ENCODE peak calls at places on chromosomes 13 and 19, in four cellular contexts. X is GM18507; H is CD4-positive, alpha-beta T cell; D is AG04450. T is an unnamed sample.

GRCh38 chr13:38662362-38662761 is 24.5 kb upstream of the FREM2 start:
- DNase-seq in D (peak; percentile 6), H (no peak), X (no peak), T (no peak)

GRCh38 chr13:26605845-26606244 is 48.4 kb downstream of the WASF3 start:
- DNase-seq in X (no peak), D (no peak), H (no peak), T (no peak)

GRCh38 chr13:26562538-26562890 is 5.0 kb downstream of the WASF3 start:
- DNase-seq in D (no peak), H (no peak), X (no peak), T (no peak)

GRCh38 chr19:3095375-3096191 is 1.4 kb downstream of the GNA11 start:
- DNase-seq in H (peak; percentile 25), X (no peak), D (no peak), T (peak; percentile 40)

GRCh38 chr19:17648097-17648660 is 40.0 kb downstream of the UNC13A start:
- DNase-seq in X (no peak), H (no peak), D (no peak), T (no peak)

GRCh38 chr13:25267715-25268114 is 19.6 kb downstream of the MTMR6 start:
- DNase-seq in H (no peak), D (no peak), X (no peak), T (no peak)

GRCh38 chr13:76795701-76796695 is 90.2 kb downstream of the KCTD12 start:
- DNase-seq in D (no peak), H (no peak), X (no peak), T (no peak)

GRCh38 chr13:87680298-87680697 is 9.1 kb downstream of the SLITRK5 start:
- DNase-seq in X (no peak), H (no peak), D (no peak), T (no peak)

GRCh38 chr13:37929308-37929707 is 59.7 kb upstream of the TRPC4 start:
- DNase-seq in H (no peak), X (no peak), D (no peak), T (no peak)

GRCh38 chr13:40273173-40274000 is 393.1 kb downstream of the FOXO1 start:
- DNase-seq in D (no peak), H (no peak), X (no peak), T (no peak)

GRCh38 chr13:25231537-25231936 is 55.8 kb downstream of the MTMR6 start:
- DNase-seq in X (no peak), H (no peak), D (no peak), T (no peak)

GRCh38 chr19:11196406-11197287 is 698 bp downstream of the KANK2 start:
- DNase-seq in D (no peak), H (no peak), X (no peak), T (no peak)

GRCh38 chr13:75321084-75321483 is 160.9 kb downstream of the TBC1D4 start:
- DNase-seq in H (no peak), D (no peak), X (no peak), T (no peak)

GRCh38 chr19:5977222-5977784 is 637 bp downstream of the RANBP3 start:
- DNase-seq in D (no peak), H (no peak), X (no peak), T (no peak)

GRCh38 chr13:28753208-28753892 is 34.6 kb upstream of the SLC46A3 start:
- DNase-seq in H (no peak), D (peak; percentile 72), X (no peak), T (no peak)

GRCh38 chr13:34816543-34816942 is 125.5 kb upstream of the NBEA start:
- DNase-seq in H (no peak), X (no peak), D (no peak), T (no peak)

GRCh38 chr13:53151692-53152421 is 123.2 kb downstream of the OLFM4 start:
- DNase-seq in H (no peak), D (no peak), X (peak; percentile 4), T (no peak)

GRCh38 chr19:31269425-31270127 is 79.7 kb downstream of the TSHZ3 start:
- DNase-seq in X (no peak), D (no peak), H (no peak), T (no peak)

GRCh38 chr19:45075215-45076028 is 856 bp downstream of the ZNF296 start:
- DNase-seq in H (no peak), D (no peak), X (peak; percentile 83), T (no peak)

GRCh38 chr13:49784886-49785570 is 7.5 kb downstream of the KPNA3 start:
- DNase-seq in H (no peak), X (no peak), D (no peak), T (no peak)

GRCh38 chr19:32837531-32837930 is 32.0 kb downstream of the SLC7A9 start:
- DNase-seq in H (no peak), X (no peak), D (no peak), T (no peak)

GRCh38 chr13:76884167-76884566 is 2.0 kb downstream of the KCTD12 start:
- DNase-seq in D (no peak), H (no peak), X (no peak), T (no peak)

GRCh38 chr13:59450218-59450617 is 713.5 kb downstream of the DIAPH3 start:
- DNase-seq in D (no peak), X (no peak), H (no peak), T (no peak)

GRCh38 chr19:12784871-12785430 is 6.3 kb upstream of the JUNB start:
- DNase-seq in D (no peak), X (no peak), H (no peak), T (no peak)

T was measured in activated T-cell treated with anti-CD3 and anti-CD28 coated beads for 1 hour.